ENCODE peak calls at places on chromosomes 7 and 10, in four cellular contexts. H, G, I and A are unnamed samples.

GRCh38 chr7:83532229-83532628 is 116.7 kb downstream of the SEMA3E start:
- DNase-seq in I (no peak), H (no peak), G (no peak), A (no peak)

GRCh38 chr10:126090911-126091728 is 194.8 kb downstream of the FANK1 start:
- DNase-seq in H (no peak), G (no peak), I (no peak), A (no peak)

GRCh38 chr10:35794703-35795102 is 152.6 kb upstream of the FZD8 start:
- DNase-seq in H (no peak), I (no peak), G (no peak), A (no peak)

GRCh38 chr7:133344275-133344674 is 91.4 kb downstream of the EXOC4 start:
- DNase-seq in I (no peak), H (no peak), G (no peak), A (no peak)

GRCh38 chr10:110792476-110792875 is 79.3 kb upstream of the PDCD4 start:
- DNase-seq in H (no peak), I (no peak), G (no peak), A (no peak)

GRCh38 chr10:62728479-62728878 is 76.0 kb upstream of the ADO start:
- DNase-seq in I (no peak), H (no peak), G (no peak), A (no peak)

GRCh38 chr10:114332808-114333207 is 71.5 kb downstream of the AFAP1L2 start:
- DNase-seq in I (no peak), G (no peak), H (no peak), A (no peak)

GRCh38 chr7:142298009-142298408 is 40.2 kb upstream of the PRSS58 start:
- DNase-seq in G (no peak), I (no peak), H (peak; percentile 9), A (peak; percentile 59)

GRCh38 chr7:69036301-69036700 is 562.0 kb upstream of the AUTS2 start:
- DNase-seq in H (no peak), I (no peak), G (no peak), A (no peak)

GRCh38 chr10:62996925-62997324 is 136.2 kb upstream of the NRBF2 start:
- DNase-seq in I (no peak), H (no peak), G (no peak), A (no peak)

GRCh38 chr7:113197274-113197673 is 78.9 kb upstream of the SMIM30 start:
- DNase-seq in I (no peak), H (no peak), G (no peak), A (no peak)

GRCh38 chr7:20647908-20648776 is 32.7 kb downstream of the ABCB5 start:
- DNase-seq in I (peak; percentile 53), H (peak; percentile 18), G (no peak), A (peak; percentile 85)

GRCh38 chr7:45239486-45239885 is 81.9 kb downstream of the RAMP3 start:
- DNase-seq in I (peak; percentile 27), H (no peak), G (no peak), A (no peak)

GRCh38 chr7:73509463-73509862 is 12.6 kb downstream of the BAZ1B start:
- DNase-seq in G (no peak), I (no peak), H (no peak), A (no peak)

GRCh38 chr7:149584009-149584408 is 86.4 kb upstream of the ZNF746 start:
- DNase-seq in G (no peak), I (no peak), H (no peak), A (no peak)

GRCh38 chr10:74826142-74827044 is at the start of gene KAT6B:
- DNase-seq in I (peak; percentile 99), G (peak; percentile 100), H (peak; percentile 100), A (peak; percentile 98)

GRCh38 chr10:74825371-74826141 is 844 bp upstream of the KAT6B start:
- DNase-seq in G (no peak), H (no peak), I (peak; percentile 80), A (no peak)

GRCh38 chr10:74827045-74827441 is 643 bp downstream of the KAT6B start:
- DNase-seq in I (peak; percentile 76), H (no peak), G (no peak), A (no peak)

GRCh38 chr10:74825033-74825370 is 1.4 kb upstream of the KAT6B start:
- DNase-seq in H (no peak), G (no peak), I (peak; percentile 70), A (no peak)

DNA sequence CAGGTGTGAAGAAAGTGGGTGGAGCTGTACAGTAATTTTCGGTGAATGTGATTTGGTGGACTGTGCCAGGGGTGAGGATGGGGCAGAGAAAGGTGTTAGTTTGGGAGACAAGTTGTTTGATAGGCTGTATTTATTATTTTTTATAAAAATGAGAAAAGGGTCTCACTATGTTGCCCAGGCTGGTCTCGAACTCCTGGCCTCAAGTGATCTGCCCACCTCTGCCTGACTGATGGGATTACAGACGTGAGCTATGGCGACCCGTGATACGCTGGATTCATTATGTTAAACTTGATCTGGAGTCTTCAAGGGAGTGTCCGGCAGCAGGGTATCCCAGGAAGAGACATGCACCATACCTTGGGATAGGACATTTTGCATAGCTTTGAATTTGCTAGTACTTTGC is 1.3 kb downstream of the KAT6B start:
- DNase-seq in G (no peak), I (no peak), H (no peak), A (no peak)
- TF ChIP-seq SUZ12 in G (no peak), I (no peak), H (no peak), A (no peak)

DNA sequence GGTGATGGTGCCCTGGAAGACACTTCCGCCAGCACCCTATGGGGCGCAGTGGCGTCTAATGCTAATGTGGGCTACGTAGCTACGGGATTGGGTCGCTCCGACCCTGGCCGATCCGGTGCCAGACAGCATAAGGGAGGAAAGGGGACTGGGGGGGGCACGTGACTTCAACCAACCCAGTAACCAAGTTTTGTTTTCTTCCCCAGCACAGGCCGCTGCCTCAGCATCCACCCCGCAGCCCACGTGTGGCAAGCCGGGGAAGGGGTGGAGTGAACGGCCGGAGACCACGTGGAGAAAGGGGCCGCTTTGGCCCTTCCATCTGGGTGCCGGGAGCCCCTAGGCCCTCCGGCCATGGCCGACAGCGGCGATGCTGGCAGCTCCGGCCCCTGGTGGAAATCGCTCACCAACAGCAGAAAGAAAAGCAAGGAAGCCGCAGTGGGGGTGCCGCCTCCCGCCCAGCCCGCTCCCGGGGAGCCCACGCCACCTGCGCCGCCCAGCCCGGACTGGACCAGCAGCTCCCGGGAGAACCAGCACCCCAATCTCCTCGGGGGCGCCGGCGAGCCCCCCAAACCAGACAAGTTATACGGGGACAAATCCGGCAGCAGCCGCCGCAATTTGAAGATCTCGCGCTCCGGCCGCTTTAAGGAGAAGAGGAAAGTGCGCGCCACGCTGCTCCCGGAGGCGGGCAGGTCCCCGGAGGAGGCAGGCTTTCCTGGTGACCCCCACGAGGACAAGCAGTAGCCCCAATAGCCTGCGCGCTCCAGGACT is 2.5 kb downstream of the PRR15 start:
- DNase-seq in G (no peak), H (no peak), I (peak; percentile 69), A (no peak)
- H3K9ac ChIP-seq in G (no peak overlapping the region), H (no peak overlapping the region), I (peak overlapping the region; percentile 50), A (peak overlapping the region; percentile 65)

GRCh38 chr10:130021373-130021950 is 57.4 kb upstream of the EBF3 start:
- DNase-seq in G (no peak), I (no peak), H (no peak), A (no peak)
- H3K4me3 ChIP-seq in G (no peak overlapping the region), I (no peak overlapping the region), H (no peak overlapping the region), A (no peak overlapping the region)

GRCh38 chr7:120856198-120856597 is 1.7 kb downstream of the TSPAN12 start:
- DNase-seq in I (no peak), G (no peak), H (no peak), A (no peak)
- TF ChIP-seq SUZ12 in I (no peak), G (no peak), H (no peak), A (no peak)

GRCh38 chr7:26090927-26091519 is 61.0 kb upstream of the NFE2L3 start:
- DNase-seq in G (peak; percentile 30), I (no peak), H (peak; percentile 54), A (peak; percentile 78)
- H3K9ac ChIP-seq in G (no peak overlapping the region), I (no peak overlapping the region), H (no peak overlapping the region), A (no peak overlapping the region)

GRCh38 chr7:55016746-55017090 is 2.1 kb upstream of the EGFR start:
- DNase-seq in H (no peak), G (no peak), I (no peak), A (no peak)

GRCh38 chr7:55018361-55019328 is at the start of gene EGFR:
- DNase-seq in G (no peak), H (no peak), I (peak; percentile 75), A (peak; percentile 30)

GRCh38 chr7:55019329-55019690 is 493 bp downstream of the EGFR start:
- DNase-seq in G (no peak), I (no peak), H (no peak), A (peak; percentile 27)

GRCh38 chr7:55016061-55016745 is 2.6 kb upstream of the EGFR start:
- DNase-seq in G (no peak), H (no peak), I (no peak), A (no peak)

DNA sequence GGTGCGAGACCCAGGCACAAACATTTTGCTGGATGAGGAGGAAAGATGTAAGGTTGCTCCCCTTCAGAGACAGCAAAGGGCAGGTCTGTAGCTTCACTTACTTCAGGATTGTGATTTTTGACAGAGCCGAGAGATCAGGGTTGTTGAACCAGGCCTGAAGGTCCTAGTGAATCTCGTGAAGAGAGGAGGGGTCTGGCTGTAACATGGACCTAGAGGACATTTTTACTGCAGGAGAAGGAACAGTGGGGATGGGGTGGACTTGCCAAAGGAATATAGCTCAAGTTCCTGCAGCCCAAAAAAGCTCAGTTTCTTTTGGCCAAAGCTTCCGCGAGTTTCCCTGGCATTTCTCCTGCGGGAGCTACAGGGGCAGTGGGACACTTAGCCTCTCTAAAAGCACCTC is 976 bp upstream of the EGFR start:
- DNase-seq in H (no peak), I (no peak), G (no peak), A (no peak)
- H3K4me3 ChIP-seq in H (peak overlapping the region; percentile 74), I (no peak overlapping the region), G (no peak overlapping the region), A (no peak overlapping the region)

GRCh38 chr10:14254368-14254767 is 76.4 kb downstream of the FRMD4A start:
- DNase-seq in I (no peak), G (no peak), H (no peak), A (no peak)
- TF ChIP-seq SUZ12 in I (no peak), G (no peak), H (no peak), A (no peak)

DNA sequence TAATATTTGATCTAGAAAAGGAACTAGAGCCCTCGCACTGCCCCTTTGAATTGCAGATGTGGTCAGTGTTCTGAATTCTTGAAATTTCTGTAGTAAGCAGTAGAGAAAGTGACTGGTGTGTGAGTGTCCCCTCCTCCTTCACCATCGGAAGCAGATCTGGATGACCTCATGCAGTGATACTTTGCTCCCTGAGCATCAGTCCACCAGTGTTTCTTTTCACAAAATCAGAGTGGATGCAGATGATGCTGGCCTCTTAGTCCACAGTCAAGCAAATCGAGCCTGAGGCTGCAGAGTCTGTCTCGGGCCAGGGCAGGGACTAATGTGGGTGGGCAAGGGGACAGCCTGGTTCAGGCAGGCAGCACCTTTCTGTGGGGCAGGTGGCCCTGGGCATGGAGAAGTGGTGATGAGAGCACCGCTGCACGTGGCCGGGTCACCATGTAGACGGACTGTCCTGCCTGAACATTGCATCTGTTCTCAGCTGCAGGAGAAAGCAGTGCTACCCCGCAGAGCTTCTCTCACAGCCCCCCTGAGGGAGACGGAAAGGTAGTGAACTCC is 5.4 kb downstream of the INSIG1 start:
- DNase-seq in H (no peak), I (no peak), G (no peak), A (no peak)
- H3K9ac ChIP-seq in H (no peak overlapping the region), I (no peak overlapping the region), G (no peak overlapping the region), A (no peak overlapping the region)

GRCh38 chr10:128160335-128160734 is 34.1 kb upstream of the MKI67 start:
- DNase-seq in G (no peak), I (no peak), H (no peak), A (no peak)
- H3K4me3 ChIP-seq in G (no peak overlapping the region), I (no peak overlapping the region), H (no peak overlapping the region), A (no peak overlapping the region)